ENCODE peak calls at places on chromosomes 13 and 19, in eight cellular contexts. One of them, this sample, is unnamed.

GRCh38 chr13:89066868-89067466 is 1395.8 kb downstream of the SLITRK5 start:
- DNase-seq in neural crest cell: peak; percentile 14
- DNase-seq in tibial artery: no peak
- DNase-seq in lung: peak; percentile 31
- DNase-seq in lower leg skin: no peak
- DNase-seq in transverse colon: peak; percentile 12
- DNase-seq in ovary: no peak
- DNase-seq in OCI-LY7: peak; percentile 72
- DNase-seq in this sample: peak; percentile 24

GRCh38 chr19:48867119-48867921 is 1.1 kb downstream of the PLEKHA4 start:
- DNase-seq in neural crest cell: peak; percentile 25
- DNase-seq in tibial artery: no peak
- DNase-seq in lung: no peak
- DNase-seq in lower leg skin: no peak
- DNase-seq in transverse colon: no peak
- DNase-seq in ovary: peak; percentile 55
- DNase-seq in OCI-LY7: no peak
- DNase-seq in this sample: no peak

GRCh38 chr19:32318884-32319520 is 26.4 kb upstream of the ZNF507 start:
- DNase-seq in neural crest cell: peak; percentile 35
- DNase-seq in tibial artery: no peak
- DNase-seq in lung: no peak
- DNase-seq in lower leg skin: no peak
- DNase-seq in transverse colon: no peak
- DNase-seq in ovary: no peak
- DNase-seq in OCI-LY7: peak; percentile 9
- DNase-seq in this sample: peak; percentile 17

GRCh38 chr19:33152178-33152577 is 20.3 kb downstream of the WDR88 start:
- DNase-seq in neural crest cell: no peak
- DNase-seq in tibial artery: no peak
- DNase-seq in lung: no peak
- DNase-seq in lower leg skin: no peak
- DNase-seq in transverse colon: no peak
- DNase-seq in ovary: no peak
- DNase-seq in OCI-LY7: no peak
- DNase-seq in this sample: no peak

GRCh38 chr19:35959040-35959967 is 23.1 kb downstream of the LRFN3 start:
- DNase-seq in neural crest cell: no peak
- DNase-seq in tibial artery: no peak
- DNase-seq in lung: no peak
- DNase-seq in lower leg skin: no peak
- DNase-seq in transverse colon: peak; percentile 56
- DNase-seq in ovary: no peak
- DNase-seq in OCI-LY7: no peak
- DNase-seq in this sample: peak; percentile 79

GRCh38 chr19:16078759-16079707 is 2.7 kb downstream of the TPM4 start:
- DNase-seq in neural crest cell: no peak
- DNase-seq in tibial artery: peak; percentile 90
- DNase-seq in lung: peak; percentile 56
- DNase-seq in lower leg skin: no peak
- DNase-seq in transverse colon: peak; percentile 77
- DNase-seq in ovary: peak; percentile 80
- DNase-seq in OCI-LY7: peak; percentile 92
- DNase-seq in this sample: peak; percentile 84

GRCh38 chr19:2949939-2950285 is 5.1 kb upstream of the ZNF77 start:
- DNase-seq in neural crest cell: no peak
- DNase-seq in tibial artery: no peak
- DNase-seq in lung: peak; percentile 45
- DNase-seq in lower leg skin: no peak
- DNase-seq in transverse colon: no peak
- DNase-seq in ovary: no peak
- DNase-seq in OCI-LY7: peak; percentile 59
- DNase-seq in this sample: no peak

GRCh38 chr19:27966390-27966816 is 1246.5 kb downstream of the UQCRFS1 start:
- DNase-seq in neural crest cell: no peak
- DNase-seq in tibial artery: no peak
- DNase-seq in lung: no peak
- DNase-seq in lower leg skin: no peak
- DNase-seq in transverse colon: no peak
- DNase-seq in ovary: no peak
- DNase-seq in OCI-LY7: peak; percentile 24
- DNase-seq in this sample: no peak

GRCh38 chr13:44904982-44905381 is 84.3 kb downstream of the NUFIP1 start:
- DNase-seq in neural crest cell: no peak
- DNase-seq in tibial artery: no peak
- DNase-seq in lung: peak; percentile 38
- DNase-seq in lower leg skin: peak; percentile 90
- DNase-seq in transverse colon: peak; percentile 47
- DNase-seq in ovary: peak; percentile 74
- DNase-seq in OCI-LY7: no peak
- DNase-seq in this sample: no peak

GRCh38 chr13:60759499-60759898 is 362.5 kb downstream of the TDRD3 start:
- DNase-seq in neural crest cell: no peak
- DNase-seq in tibial artery: no peak
- DNase-seq in lung: peak; percentile 57
- DNase-seq in lower leg skin: no peak
- DNase-seq in transverse colon: no peak
- DNase-seq in ovary: no peak
- DNase-seq in OCI-LY7: no peak
- DNase-seq in this sample: no peak

GRCh38 chr19:37333457-37333856 is 37.4 kb upstream of the ZNF527 start:
- DNase-seq in neural crest cell: no peak
- DNase-seq in tibial artery: no peak
- DNase-seq in lung: no peak
- DNase-seq in lower leg skin: no peak
- DNase-seq in transverse colon: no peak
- DNase-seq in ovary: no peak
- DNase-seq in OCI-LY7: no peak
- DNase-seq in this sample: no peak

GRCh38 chr19:47176627-47177090 is 46.0 kb downstream of the SAE1 start:
- DNase-seq in neural crest cell: no peak
- DNase-seq in tibial artery: no peak
- DNase-seq in lung: no peak
- DNase-seq in lower leg skin: no peak
- DNase-seq in transverse colon: no peak
- DNase-seq in ovary: no peak
- DNase-seq in OCI-LY7: no peak
- DNase-seq in this sample: peak; percentile 62

GRCh38 chr19:39141929-39142328 is 16.3 kb downstream of the PAK4 start:
- DNase-seq in neural crest cell: no peak
- DNase-seq in tibial artery: no peak
- DNase-seq in lung: no peak
- DNase-seq in lower leg skin: no peak
- DNase-seq in transverse colon: no peak
- DNase-seq in ovary: no peak
- DNase-seq in OCI-LY7: no peak
- DNase-seq in this sample: no peak

GRCh38 chr13:114118763-114119123 is 13.7 kb downstream of the RASA3 start:
- DNase-seq in neural crest cell: no peak
- DNase-seq in tibial artery: no peak
- DNase-seq in lung: no peak
- DNase-seq in lower leg skin: no peak
- DNase-seq in transverse colon: no peak
- DNase-seq in ovary: no peak
- DNase-seq in OCI-LY7: no peak
- DNase-seq in this sample: peak; percentile 7

GRCh38 chr13:36057041-36057440 is 74.1 kb downstream of the DCLK1 start:
- DNase-seq in neural crest cell: no peak
- DNase-seq in tibial artery: no peak
- DNase-seq in lung: no peak
- DNase-seq in lower leg skin: no peak
- DNase-seq in transverse colon: no peak
- DNase-seq in ovary: no peak
- DNase-seq in OCI-LY7: no peak
- DNase-seq in this sample: no peak

GRCh38 chr13:39820606-39821005 is 165.1 kb downstream of the COG6 start:
- DNase-seq in neural crest cell: no peak
- DNase-seq in tibial artery: no peak
- DNase-seq in lung: no peak
- DNase-seq in lower leg skin: no peak
- DNase-seq in transverse colon: no peak
- DNase-seq in ovary: no peak
- DNase-seq in OCI-LY7: no peak
- DNase-seq in this sample: no peak

GRCh38 chr19:44303305-44303704 is 1.5 kb downstream of the ZNF235 start:
- DNase-seq in neural crest cell: no peak
- DNase-seq in tibial artery: no peak
- DNase-seq in lung: no peak
- DNase-seq in lower leg skin: no peak
- DNase-seq in transverse colon: no peak
- DNase-seq in ovary: no peak
- DNase-seq in OCI-LY7: no peak
- DNase-seq in this sample: no peak

GRCh38 chr19:18425515-18426415 is 6.6 kb downstream of the SSBP4 start:
- DNase-seq in neural crest cell: no peak
- DNase-seq in tibial artery: peak; percentile 89
- DNase-seq in lung: no peak
- DNase-seq in lower leg skin: no peak
- DNase-seq in transverse colon: peak; percentile 55
- DNase-seq in ovary: peak; percentile 75
- DNase-seq in OCI-LY7: no peak
- DNase-seq in this sample: no peak
- TF ChIP-seq CTCF in neural crest cell: no peak
- TF ChIP-seq CTCF in tibial artery: peak; percentile 24
- TF ChIP-seq CTCF in lung: no peak
- TF ChIP-seq CTCF in lower leg skin: no peak
- TF ChIP-seq CTCF in transverse colon: no peak
- TF ChIP-seq CTCF in ovary: peak; percentile 9
- TF ChIP-seq CTCF in OCI-LY7: peak; percentile 29
- TF ChIP-seq CTCF in this sample: no peak

GRCh38 chr13:62293081-62293480 is 877.4 kb upstream of the PCDH20 start:
- DNase-seq in neural crest cell: no peak
- DNase-seq in tibial artery: no peak
- DNase-seq in lung: no peak
- DNase-seq in lower leg skin: no peak
- DNase-seq in transverse colon: no peak
- DNase-seq in ovary: no peak
- DNase-seq in OCI-LY7: no peak
- DNase-seq in this sample: no peak

GRCh38 chr13:62302341-62302740 is 886.7 kb upstream of the PCDH20 start:
- DNase-seq in neural crest cell: no peak
- DNase-seq in tibial artery: no peak
- DNase-seq in lung: no peak
- DNase-seq in lower leg skin: no peak
- DNase-seq in transverse colon: no peak
- DNase-seq in ovary: no peak
- DNase-seq in OCI-LY7: no peak
- DNase-seq in this sample: no peak

GRCh38 chr13:62294210-62294609 is 878.6 kb upstream of the PCDH20 start:
- DNase-seq in neural crest cell: no peak
- DNase-seq in tibial artery: no peak
- DNase-seq in lung: no peak
- DNase-seq in lower leg skin: no peak
- DNase-seq in transverse colon: no peak
- DNase-seq in ovary: no peak
- DNase-seq in OCI-LY7: no peak
- DNase-seq in this sample: no peak

GRCh38 chr13:62300021-62300420 is 884.4 kb upstream of the PCDH20 start:
- DNase-seq in neural crest cell: no peak
- DNase-seq in tibial artery: no peak
- DNase-seq in lung: no peak
- DNase-seq in lower leg skin: no peak
- DNase-seq in transverse colon: no peak
- DNase-seq in ovary: no peak
- DNase-seq in OCI-LY7: no peak
- DNase-seq in this sample: no peak

DNA sequence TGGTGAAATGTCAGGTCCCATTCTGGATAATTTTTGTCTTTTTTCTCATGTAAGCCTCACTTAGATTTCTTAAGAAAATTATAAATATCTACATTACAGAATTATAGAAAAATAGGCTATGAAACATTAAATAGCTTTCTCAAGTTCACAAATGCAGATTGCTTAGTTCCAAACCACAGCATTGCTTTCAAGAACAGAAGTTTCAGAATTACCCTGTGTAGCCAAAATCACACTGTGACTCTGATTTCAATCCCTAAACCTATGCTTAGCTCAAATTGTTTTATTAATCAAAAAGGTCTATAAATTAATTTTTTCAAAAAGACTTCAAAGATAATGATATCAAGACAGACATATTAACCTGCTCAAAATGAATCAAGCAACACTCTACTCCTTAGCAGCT is 881.2 kb upstream of the PCDH20 start:
- DNase-seq in neural crest cell: no peak
- DNase-seq in tibial artery: no peak
- DNase-seq in lung: no peak
- DNase-seq in lower leg skin: no peak
- DNase-seq in transverse colon: no peak
- DNase-seq in ovary: no peak
- DNase-seq in OCI-LY7: no peak
- DNase-seq in this sample: no peak
- TF ChIP-seq CTCF in neural crest cell: no peak
- TF ChIP-seq CTCF in tibial artery: no peak
- TF ChIP-seq CTCF in lung: no peak
- TF ChIP-seq CTCF in lower leg skin: no peak
- TF ChIP-seq CTCF in transverse colon: no peak
- TF ChIP-seq CTCF in ovary: no peak
- TF ChIP-seq CTCF in OCI-LY7: no peak
- TF ChIP-seq CTCF in this sample: no peak

GRCh38 chr13:111460548-111461444 is 140.4 kb downstream of the TEX29 start:
- DNase-seq in neural crest cell: peak; percentile 45
- DNase-seq in tibial artery: no peak
- DNase-seq in lung: no peak
- DNase-seq in lower leg skin: peak; percentile 86
- DNase-seq in transverse colon: peak; percentile 20
- DNase-seq in ovary: no peak
- DNase-seq in OCI-LY7: peak; percentile 3
- DNase-seq in this sample: peak; percentile 21
- TF ChIP-seq CTCF in neural crest cell: peak; percentile 61
- TF ChIP-seq CTCF in tibial artery: peak; percentile 38
- TF ChIP-seq CTCF in lung: no peak
- TF ChIP-seq CTCF in lower leg skin: no peak
- TF ChIP-seq CTCF in transverse colon: no peak
- TF ChIP-seq CTCF in ovary: no peak
- TF ChIP-seq CTCF in OCI-LY7: peak; percentile 19
- TF ChIP-seq CTCF in this sample: no peak

GRCh38 chr13:99605417-99606321 is 104.4 kb downstream of the TM9SF2 start:
- DNase-seq in neural crest cell: peak; percentile 27
- DNase-seq in tibial artery: peak; percentile 80
- DNase-seq in lung: peak; percentile 32
- DNase-seq in lower leg skin: peak; percentile 88
- DNase-seq in transverse colon: peak; percentile 75
- DNase-seq in ovary: peak; percentile 32
- DNase-seq in OCI-LY7: peak; percentile 63
- DNase-seq in this sample: peak; percentile 61
- TF ChIP-seq CTCF in neural crest cell: peak; percentile 32
- TF ChIP-seq CTCF in tibial artery: peak; percentile 11
- TF ChIP-seq CTCF in lung: no peak
- TF ChIP-seq CTCF in lower leg skin: no peak
- TF ChIP-seq CTCF in transverse colon: no peak
- TF ChIP-seq CTCF in ovary: no peak
- TF ChIP-seq CTCF in OCI-LY7: peak; percentile 31
- TF ChIP-seq CTCF in this sample: peak; percentile 26

GRCh38 chr13:100674848-100675659 is 459 bp upstream of the TMTC4 start:
- DNase-seq in neural crest cell: peak; percentile 100
- DNase-seq in tibial artery: peak; percentile 100
- DNase-seq in lung: peak; percentile 100
- DNase-seq in lower leg skin: peak; percentile 100
- DNase-seq in transverse colon: peak; percentile 100
- DNase-seq in ovary: peak; percentile 100
- DNase-seq in OCI-LY7: peak; percentile 89
- DNase-seq in this sample: peak; percentile 99
- TF ChIP-seq CTCF in neural crest cell: no peak
- TF ChIP-seq CTCF in tibial artery: peak; percentile 28
- TF ChIP-seq CTCF in lung: peak; percentile 34
- TF ChIP-seq CTCF in lower leg skin: no peak
- TF ChIP-seq CTCF in transverse colon: peak; percentile 34
- TF ChIP-seq CTCF in ovary: peak; percentile 17
- TF ChIP-seq CTCF in OCI-LY7: peak; percentile 30
- TF ChIP-seq CTCF in this sample: no peak

This sample was measured in activated CD8-positive, alpha-beta T cell treated with anti-CD3 and anti-CD28 coated beads for 36 hours.